ENCODE peak calls at places on chromosome 14, in four cellular contexts. W is colonic mucosa, Q is lower lobe of right lung, F is astrocyte. A is an unnamed sample. For H3K36me3 and H3K4me1, the result is how much of the 10 kb centered on the place peaks cover.

GRCh38 chr14:45284802-45285201 is 31.8 kb upstream of the MIS18BP1 start:
- DNase-seq in W (no peak), Q (no peak), F (no peak), A (peak)

GRCh38 chr14:85273099-85273677 is 256.8 kb upstream of the FLRT2 start:
- DNase-seq in W (no peak), Q (no peak), F (no peak), A (no peak)

GRCh38 chr14:105015905-105016304 is 5.0 kb downstream of the CDCA4 start:
- DNase-seq in W (no peak), Q (no peak), F (no peak), A (no peak)

GRCh38 chr14:93239869-93240677 is 33.0 kb downstream of the UBR7 start:
- DNase-seq in W (no peak), Q (no peak), F (peak), A (peak)

GRCh38 chr14:31943861-31944255 is 133.2 kb upstream of the ARHGAP5 start:
- DNase-seq in W (no peak), Q (no peak), F (no peak), A (no peak)

GRCh38 chr14:27184371-27184901 is 586.6 kb upstream of the NOVA1 start:
- DNase-seq in W (no peak), Q (no peak), F (peak), A (no peak)

GRCh38 chr14:51873221-51873893 is 12.9 kb downstream of the GNG2 start:
- DNase-seq in W (no peak), Q (no peak), F (peak), A (peak)

GRCh38 chr14:57865450-57866198 is at the start of gene SLC35F4:
- DNase-seq in W (no peak), Q (no peak), F (no peak), A (peak)

GRCh38 chr14:104749111-104749649 is 3.8 kb upstream of the SIVA1 start:
- DNase-seq in W (peak), Q (no peak), F (peak), A (no peak)

GRCh38 chr14:60723218-60724079 is 702 bp downstream of the SIX4 start:
- DNase-seq in W (peak), Q (peak), F (peak), A (peak)

GRCh38 chr14:96662116-96662901 is 134.9 kb upstream of the VRK1 start:
- DNase-seq in W (no peak), Q (no peak), F (peak), A (peak)

GRCh38 chr14:96663076-96663475 is 134.1 kb upstream of the VRK1 start:
- DNase-seq in W (no peak), Q (no peak), F (no peak), A (no peak)

GRCh38 chr14:96661244-96661969 is 135.8 kb upstream of the VRK1 start:
- DNase-seq in W (no peak), Q (no peak), F (no peak), A (no peak)

GRCh38 chr14:96666088-96666487 is 131.1 kb upstream of the VRK1 start:
- DNase-seq in W (no peak), Q (no peak), F (no peak), A (peak)

GRCh38 chr14:96663491-96664067 is 133.6 kb upstream of the VRK1 start:
- DNase-seq in W (no peak), Q (no peak), F (no peak), A (peak)
- H3K36me3 ChIP-seq in W (under half), Q (under half), F (under half), A (under half)

DNA sequence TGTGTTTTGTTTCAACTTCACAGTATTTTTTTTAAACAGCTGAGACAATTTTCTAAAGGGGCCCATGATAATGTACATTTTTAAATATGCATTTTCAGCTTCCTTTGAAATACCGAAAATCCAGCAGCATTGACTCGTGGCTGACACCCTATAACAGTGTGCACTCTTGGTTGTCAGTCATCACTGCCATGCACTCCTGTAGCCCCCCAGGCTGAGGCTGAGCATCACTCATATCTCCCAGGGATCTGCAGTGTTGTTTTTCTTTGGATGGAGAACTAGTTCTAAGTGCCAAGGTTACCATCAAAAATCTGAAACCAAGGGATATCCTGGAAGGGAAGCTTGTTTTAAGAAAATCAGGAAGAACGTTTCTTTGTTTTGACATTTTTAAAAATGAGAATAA is 81.2 kb downstream of the C14orf132 start:
- DNase-seq in W (no peak), Q (no peak), F (no peak), A (no peak)
- H3K4me1 ChIP-seq in W (under half), Q (under half), F (under half), A (under half)

GRCh38 chr14:99749763-99750715 is 43.2 kb upstream of the EML1 start:
- DNase-seq in W (no peak), Q (peak), F (no peak), A (no peak)

GRCh38 chr14:99750746-99751450 is 42.3 kb upstream of the EML1 start:
- DNase-seq in W (no peak), Q (peak), F (no peak), A (no peak)

GRCh38 chr14:99747582-99748330 is 45.5 kb upstream of the EML1 start:
- DNase-seq in W (no peak), Q (peak), F (no peak), A (no peak)

GRCh38 chr14:99748529-99748928 is 44.7 kb upstream of the EML1 start:
- DNase-seq in W (no peak), Q (no peak), F (no peak), A (no peak)

GRCh38 chr14:99749142-99749541 is 44.1 kb upstream of the EML1 start:
- DNase-seq in W (no peak), Q (peak), F (no peak), A (no peak)
- TF ChIP-seq CTCF in W (no peak), Q (no peak), F (peak), A (peak)

GRCh38 chr14:61739133-61739532 is 23.1 kb upstream of the SNAPC1 start:
- DNase-seq in W (no peak), Q (no peak), F (no peak), A (no peak)
- H3K36me3 ChIP-seq in W (under half), Q (half or more), F (half or more), A (half or more)

GRCh38 chr14:73739174-73739898 is 25.2 kb upstream of the PNMA1 start:
- DNase-seq in W (peak), Q (no peak), F (no peak), A (no peak)

GRCh38 chr14:73740921-73741326 is 26.7 kb upstream of the PNMA1 start:
- DNase-seq in W (peak), Q (peak), F (no peak), A (no peak)

GRCh38 chr14:73741386-73741875 is 27.2 kb upstream of the PNMA1 start:
- DNase-seq in W (peak), Q (peak), F (peak), A (peak)

GRCh38 chr14:73738518-73739173 is 24.5 kb upstream of the PNMA1 start:
- DNase-seq in W (no peak), Q (no peak), F (no peak), A (no peak)

GRCh38 chr14:73739899-73740685 is 25.9 kb upstream of the PNMA1 start:
- DNase-seq in W (peak), Q (no peak), F (no peak), A (no peak)
- H3K4me1 ChIP-seq in W (half or more), Q (half or more), F (under half), A (under half)

GRCh38 chr14:96051642-96052540 is 12.7 kb downstream of the C14orf132 start:
- DNase-seq in W (no peak), Q (no peak), F (no peak), A (no peak)
- TF ChIP-seq CTCF in W (no peak), Q (no peak), F (peak), A (peak)

DNA sequence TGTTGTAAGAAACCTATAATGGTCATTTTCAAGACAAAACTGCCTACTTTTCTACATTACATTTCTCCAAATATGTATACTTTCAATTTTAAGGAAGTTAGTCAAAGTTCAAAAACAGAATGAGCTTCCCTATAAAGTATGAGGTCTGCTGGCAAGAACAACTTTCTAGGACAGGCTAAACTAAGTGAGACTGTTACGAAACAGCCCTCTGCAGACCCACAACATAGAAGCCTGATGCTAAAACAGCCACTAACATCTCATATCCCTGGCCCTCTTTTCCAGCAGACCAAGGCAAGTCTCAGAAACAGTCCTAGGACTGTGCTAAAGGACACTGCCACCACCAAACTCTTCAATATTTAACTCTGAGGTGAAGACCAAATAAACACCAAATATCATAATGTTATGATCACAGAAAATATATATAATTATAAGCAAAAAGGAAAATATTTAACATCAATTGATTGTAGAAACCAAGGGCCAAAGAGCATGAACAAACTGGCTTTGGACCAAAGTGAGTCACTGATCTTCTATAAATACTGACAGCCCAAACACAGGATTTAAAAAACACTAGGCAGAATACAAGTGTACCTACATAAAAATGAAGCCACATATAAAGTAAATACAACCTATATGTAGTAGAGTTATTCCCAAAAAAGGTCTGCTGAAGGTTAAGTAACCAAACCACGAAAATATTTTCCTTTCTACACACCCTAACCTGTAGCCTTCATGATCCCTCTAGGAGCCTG is 27.7 kb downstream of the PPP4R3A start:
- DNase-seq in W (no peak), Q (no peak), F (peak), A (no peak)
- H3K36me3 ChIP-seq in W (under half), Q (half or more), F (half or more), A (half or more)

GRCh38 chr14:76930549-76930948 is 98.0 kb downstream of the IRF2BPL start:
- DNase-seq in W (no peak), Q (no peak), F (no peak), A (no peak)
- H3K4me1 ChIP-seq in W (under half), Q (under half), F (under half), A (under half)

GRCh38 chr14:102817942-102818940 is 41.0 kb downstream of the TRAF3 start:
- DNase-seq in W (no peak), Q (no peak), F (peak), A (no peak)

GRCh38 chr14:102819176-102819628 is 42.0 kb downstream of the TRAF3 start:
- DNase-seq in W (peak), Q (no peak), F (no peak), A (no peak)

GRCh38 chr14:102821252-102821651 is 44.0 kb downstream of the TRAF3 start:
- DNase-seq in W (no peak), Q (no peak), F (no peak), A (no peak)

GRCh38 chr14:102822311-102822863 is 45.1 kb downstream of the TRAF3 start:
- DNase-seq in W (no peak), Q (no peak), F (no peak), A (no peak)

GRCh38 chr14:102819790-102820330 is 42.6 kb downstream of the TRAF3 start:
- DNase-seq in W (no peak), Q (no peak), F (no peak), A (peak)
- TF ChIP-seq CTCF in W (no peak), Q (no peak), F (no peak), A (no peak)

GRCh38 chr14:22925513-22925912 is 3.7 kb downstream of the PRMT5 start:
- DNase-seq in W (no peak), Q (no peak), F (no peak), A (no peak)
- H3K36me3 ChIP-seq in W (under half), Q (half or more), F (under half), A (half or more)